ENCODE peak calls at places on chromosomes 12 and 14, in ten cellular contexts. G is WTC11, I is SK-N-SH, T is A549, B is H1, K is HCT116, X is GM12878, Y is K562, V is HepG2, A is endothelial cell of umbilical vein. E is an unnamed sample.

GRCh38 chr14:35335388-35336092 is 43.4 kb downstream of the PSMA6 start:
- DNase-seq in A (peak; percentile 29), X (no peak), I (peak; percentile 36), V (peak; percentile 86), Y (no peak), B (peak; percentile 39), K (no peak), G (no peak), T (peak; percentile 72), E (no peak)

GRCh38 chr12:27922591-27923139 is 49.9 kb downstream of the PTHLH start:
- DNase-seq in K (no peak), V (no peak), G (no peak), T (no peak), I (no peak), X (no peak), B (no peak), A (peak; percentile 70), Y (no peak), E (no peak)

GRCh38 chr12:124379379-124379937 is 84.6 kb downstream of the RFLNA start:
- DNase-seq in G (no peak), B (no peak), A (no peak), V (no peak), I (no peak), X (no peak), Y (no peak), T (no peak), K (no peak), E (no peak)

GRCh38 chr14:23831591-23831990 is 122.0 kb upstream of the DHRS4 start:
- DNase-seq in V (no peak), K (no peak), I (no peak), Y (no peak), T (no peak), A (no peak), G (no peak), B (no peak), X (no peak), E (peak; percentile 91)

GRCh38 chr14:35351897-35352273 is 52.7 kb downstream of the NFKBIA start:
- DNase-seq in V (no peak), T (no peak), G (no peak), B (no peak), K (no peak), A (no peak), I (no peak), Y (no peak), X (no peak), E (no peak)

GRCh38 chr12:124097681-124098080 is 124.7 kb downstream of the ZNF664 start:
- DNase-seq in B (no peak), K (no peak), X (no peak), T (no peak), G (no peak), A (no peak), I (no peak), Y (no peak), V (no peak), E (no peak)

GRCh38 chr14:50943261-50943942 is 881 bp downstream of the PYGL start:
- DNase-seq in X (no peak), K (peak; percentile 31), V (peak; percentile 55), A (peak; percentile 33), I (no peak), Y (peak; percentile 34), G (peak; percentile 64), T (peak; percentile 58), B (peak; percentile 66), E (peak; percentile 52)

GRCh38 chr12:84995646-84996045 is 40.4 kb downstream of the TSPAN19 start:
- DNase-seq in G (no peak), Y (no peak), X (no peak), I (no peak), B (no peak), T (no peak), K (no peak), V (no peak), A (peak; percentile 16), E (no peak)

GRCh38 chr14:55129428-55130193 is 559 bp downstream of the LGALS3 start:
- DNase-seq in B (peak; percentile 78), I (peak; percentile 81), K (no peak), G (peak; percentile 46), X (no peak), V (peak; percentile 29), A (peak; percentile 61), Y (peak; percentile 18), T (peak; percentile 82), E (peak; percentile 66)

GRCh38 chr12:29889737-29890136 is 106.0 kb upstream of the TMTC1 start:
- DNase-seq in I (peak; percentile 29), A (peak; percentile 25), Y (peak; percentile 7), T (no peak), V (peak; percentile 4), G (peak; percentile 86), K (peak; percentile 52), B (peak; percentile 93), X (no peak), E (peak; percentile 63)

GRCh38 chr12:7934560-7935463 is 1.2 kb downstream of the SLC2A3 start:
- DNase-seq in X (no peak), K (no peak), V (no peak), Y (no peak), T (no peak), A (peak; percentile 7), B (no peak), I (no peak), G (no peak), E (peak; percentile 14)

GRCh38 chr14:73289729-73290128 is 52.4 kb downstream of the PAPLN start:
- DNase-seq in Y (no peak), A (no peak), T (no peak), G (no peak), X (no peak), V (no peak), B (no peak), I (no peak), K (no peak), E (no peak)

GRCh38 chr14:73289308-73289707 is 52.0 kb downstream of the PAPLN start:
- DNase-seq in I (no peak), T (no peak), G (no peak), K (no peak), A (no peak), Y (no peak), B (no peak), X (no peak), V (no peak), E (no peak)

GRCh38 chr14:73290279-73290678 is 53.0 kb downstream of the PAPLN start:
- DNase-seq in T (no peak), V (no peak), B (no peak), Y (no peak), G (no peak), K (no peak), A (no peak), X (peak; percentile 64), I (no peak), E (no peak)

GRCh38 chr14:73293782-73294781 is 56.8 kb downstream of the PAPLN start:
- DNase-seq in X (no peak), T (no peak), I (no peak), K (no peak), G (no peak), B (no peak), V (no peak), Y (no peak), A (no peak), E (no peak)

GRCh38 chr14:73295198-73295796 is 58.0 kb downstream of the PAPLN start:
- DNase-seq in Y (peak; percentile 10), G (no peak), I (peak; percentile 58), V (peak; percentile 27), T (peak; percentile 43), K (peak; percentile 33), B (no peak), A (peak; percentile 71), X (no peak), E (peak; percentile 59)
- TF ChIP-seq MAX in Y (no peak), G (no peak), I (no peak), V (no peak), T (no peak), K (no peak), B (no peak), A (no peak), X (no peak), E (no peak)

GRCh38 chr14:63964063-63964462 is 111.3 kb downstream of the SYNE2 start:
- DNase-seq in V (no peak), K (no peak), X (no peak), T (no peak), B (no peak), I (no peak), A (no peak), G (no peak), Y (no peak), E (no peak)
- TF ChIP-seq MAX in V (no peak), K (no peak), X (no peak), T (no peak), B (no peak), I (no peak), A (no peak), G (no peak), Y (no peak), E (no peak)

GRCh38 chr12:128942960-128943477 is 89.7 kb downstream of the GLT1D1 start:
- DNase-seq in Y (no peak), B (no peak), A (no peak), K (no peak), V (no peak), I (no peak), X (no peak), T (no peak), G (no peak), E (no peak)
- TF ChIP-seq MAX in Y (no peak), B (no peak), A (no peak), K (no peak), V (no peak), I (no peak), X (no peak), T (no peak), G (no peak), E (no peak)

GRCh38 chr12:65278576-65279386 is at the start of gene MSRB3:
- DNase-seq in T (peak; percentile 81), B (peak; percentile 85), G (peak; percentile 81), I (peak; percentile 75), A (peak; percentile 66), Y (peak; percentile 16), V (peak; percentile 44), X (no peak), K (peak; percentile 19), E (peak; percentile 80)
- TF ChIP-seq MAX in T (peak; percentile 77), B (peak; percentile 36), G (peak; percentile 33), I (peak; percentile 56), A (no peak), Y (no peak), V (peak; percentile 34), X (no peak), K (no peak), E (no peak)

GRCh38 chr14:53509227-53509822 is 356.2 kb upstream of the DDHD1 start:
- DNase-seq in B (no peak), T (no peak), G (no peak), X (no peak), V (no peak), I (no peak), Y (no peak), A (no peak), K (no peak), E (no peak)

GRCh38 chr14:53509845-53510244 is 356.7 kb upstream of the DDHD1 start:
- DNase-seq in B (no peak), V (no peak), A (no peak), I (no peak), K (no peak), Y (no peak), G (no peak), T (no peak), X (no peak), E (no peak)

GRCh38 chr14:53516261-53516774 is 363.2 kb upstream of the DDHD1 start:
- DNase-seq in X (no peak), K (no peak), B (no peak), T (no peak), A (no peak), G (no peak), V (no peak), Y (no peak), I (no peak), E (no peak)

GRCh38 chr14:53515264-53515663 is 362.1 kb upstream of the DDHD1 start:
- DNase-seq in T (no peak), B (no peak), X (no peak), V (no peak), A (no peak), K (no peak), I (no peak), G (no peak), Y (no peak), E (no peak)

GRCh38 chr14:53510281-53510912 is 357.3 kb upstream of the DDHD1 start:
- DNase-seq in V (no peak), A (no peak), T (no peak), B (no peak), Y (no peak), I (no peak), G (no peak), X (no peak), K (no peak), E (no peak)
- TF ChIP-seq MAX in V (no peak), A (no peak), T (no peak), B (no peak), Y (no peak), I (no peak), G (no peak), X (no peak), K (no peak), E (no peak)